ENCODE peak calls at places on chromosomes 7 and 10, in six cellular contexts. I, E, N, X, S and H are unnamed samples.

GRCh38 chr10:125631806-125632205 is 51.2 kb downstream of the TEX36 start:
- DNase-seq in S (no peak), N (no peak), E (no peak), X (no peak), I (no peak), H (no peak)

GRCh38 chr7:68009716-68010115 is 1013.1 kb downstream of the TYW1 start:
- DNase-seq in X (no peak), I (no peak), N (no peak), S (no peak), E (no peak), H (no peak)

GRCh38 chr10:111175786-111176185 is 99.0 kb downstream of the ADRA2A start:
- DNase-seq in I (no peak), N (no peak), X (no peak), S (no peak), E (no peak), H (no peak)

GRCh38 chr10:132120734-132121510 is 55.2 kb downstream of the JAKMIP3 start:
- DNase-seq in S (peak), I (no peak), N (no peak), E (no peak), X (no peak), H (no peak)

GRCh38 chr10:35335718-35336083 is 608 bp upstream of the CCNY start:
- DNase-seq in X (no peak), E (no peak), N (no peak), S (peak), I (no peak), H (no peak)

GRCh38 chr10:132591166-132591971 is 53.8 kb downstream of the INPP5A start:
- DNase-seq in X (no peak), I (no peak), N (peak), S (no peak), E (no peak), H (no peak)

GRCh38 chr7:55128693-55129394 is 110.0 kb downstream of the EGFR start:
- DNase-seq in N (no peak), E (no peak), X (no peak), S (no peak), I (no peak), H (no peak)

GRCh38 chr10:61935085-61935484 is 33.6 kb downstream of the ARID5B start:
- DNase-seq in I (no peak), S (no peak), E (no peak), X (no peak), N (no peak), H (no peak)

GRCh38 chr7:14021069-14021468 is 31.6 kb upstream of the ETV1 start:
- DNase-seq in S (no peak), E (peak), I (no peak), X (no peak), N (no peak), H (no peak)

GRCh38 chr10:124691448-124692435 is 52.4 kb downstream of the FAM53B start:
- DNase-seq in S (peak), I (no peak), E (no peak), N (no peak), X (no peak), H (no peak)

GRCh38 chr7:27651702-27652101 is 11.0 kb downstream of the HIBADH start:
- DNase-seq in I (no peak), S (no peak), X (no peak), N (no peak), E (no peak), H (no peak)

GRCh38 chr10:108544500-108545120 is 1378.7 kb downstream of the XPNPEP1 start:
- DNase-seq in S (peak), X (peak), N (peak), E (no peak), I (no peak), H (no peak)

GRCh38 chr7:98700533-98700932 is 83.4 kb downstream of the NPTX2 start:
- DNase-seq in S (no peak), N (no peak), E (no peak), I (no peak), X (no peak), H (no peak)

GRCh38 chr7:45701701-45702460 is 127.7 kb downstream of the ADCY1 start:
- DNase-seq in N (peak), I (no peak), S (peak), X (peak), E (no peak), H (no peak)

GRCh38 chr7:42143605-42144252 is 93.3 kb downstream of the GLI3 start:
- DNase-seq in I (no peak), E (no peak), S (no peak), X (no peak), N (no peak), H (no peak)

GRCh38 chr10:86579883-86580548 is 58.4 kb upstream of the WAPL start:
- DNase-seq in I (no peak), S (no peak), X (no peak), E (no peak), N (no peak), H (no peak)

GRCh38 chr10:118776960-118777359 is 22.2 kb upstream of the CACUL1 start:
- DNase-seq in I (no peak), N (no peak), S (no peak), E (no peak), X (no peak), H (no peak)

GRCh38 chr10:123577921-123578461 is 88.2 kb upstream of the GPR26 start:
- DNase-seq in N (no peak), I (no peak), E (no peak), X (no peak), S (no peak), H (no peak)

GRCh38 chr10:100618856-100619255 is 83.1 kb downstream of the HIF1AN start:
- DNase-seq in N (no peak), I (no peak), S (peak), E (no peak), X (no peak), H (no peak)

GRCh38 chr7:149771696-149772235 is 1.6 kb downstream of the ZNF467 start:
- DNase-seq in S (peak), E (peak), N (peak), I (peak), X (peak), H (peak)

GRCh38 chr10:68230268-68230667 is 1.6 kb downstream of the ATOH7 start:
- DNase-seq in X (no peak), N (no peak), I (no peak), E (no peak), S (no peak), H (no peak)

GRCh38 chr10:99540673-99541531 is 8.2 kb downstream of the NKX2-3 start:
- DNase-seq in X (peak), S (no peak), N (peak), I (no peak), E (no peak), H (no peak)

GRCh38 chr7:67045496-67045995 is 48.9 kb downstream of the TYW1 start:
- DNase-seq in I (no peak), S (no peak), N (no peak), E (no peak), X (no peak), H (no peak)

GRCh38 chr10:113060221-113061053 is 110.4 kb downstream of the TCF7L2 start:
- DNase-seq in N (no peak), I (no peak), E (no peak), X (peak), S (no peak), H (no peak)

GRCh38 chr7:120033114-120033513 is 239.9 kb upstream of the KCND2 start:
- DNase-seq in X (no peak), I (no peak), E (no peak), S (no peak), N (no peak), H (no peak)

GRCh38 chr7:27605689-27606269 is 56.9 kb downstream of the HIBADH start:
- DNase-seq in I (no peak), N (no peak), X (no peak), E (no peak), S (no peak), H (no peak)

GRCh38 chr10:33248638-33249037 is 85.8 kb downstream of the NRP1 start:
- DNase-seq in N (no peak), X (no peak), I (no peak), E (no peak), S (no peak), H (no peak)

GRCh38 chr7:133675510-133676218 is 422.8 kb downstream of the EXOC4 start:
- DNase-seq in N (no peak), X (no peak), E (no peak), S (no peak), I (no peak), H (no peak)

DNA sequence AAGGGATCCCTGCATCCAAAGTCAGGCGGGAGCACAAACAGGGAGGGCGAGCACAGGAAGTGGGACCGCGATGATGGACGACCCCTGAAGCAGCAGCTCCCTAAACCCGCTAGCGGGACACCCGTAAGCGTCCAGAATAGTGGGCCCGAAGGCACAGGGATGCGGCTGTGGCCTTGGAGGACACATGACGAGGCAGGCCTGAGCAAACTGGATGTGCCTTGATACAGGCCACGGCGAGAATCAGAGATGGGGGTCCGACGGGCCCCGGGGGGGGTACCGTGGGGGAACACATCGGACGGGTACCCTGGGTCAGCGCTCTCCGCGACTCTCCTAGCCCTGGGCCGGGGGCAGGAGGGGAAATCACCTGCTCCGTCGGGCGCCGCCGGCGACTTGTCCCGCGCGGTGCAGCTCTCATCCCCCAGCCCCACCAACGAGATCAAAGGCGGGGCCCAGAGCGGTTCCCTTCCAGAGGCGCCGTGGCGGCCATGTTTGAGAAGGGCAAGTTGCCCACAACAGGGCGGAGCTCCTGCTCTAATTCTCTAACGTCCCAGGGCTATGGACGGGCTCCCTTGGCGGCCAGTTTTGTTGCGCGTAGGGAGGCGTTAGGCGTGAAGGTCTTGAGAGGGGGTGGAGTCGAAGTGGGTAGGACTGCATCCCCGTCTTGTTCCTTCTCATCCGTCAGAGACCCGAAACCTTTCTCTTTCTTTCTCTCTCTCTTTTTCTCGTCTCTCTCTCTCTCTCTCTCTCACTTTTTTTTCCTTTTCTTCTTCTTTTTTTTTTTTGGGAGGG is at the start of gene CUEDC2:
- DNase-seq in I (peak), X (peak), N (peak), E (peak), S (peak), H (peak)
- TF ChIP-seq POLR2A in I (peak), X (no peak), N (no peak), E (peak), S (no peak), H (peak)

GRCh38 chr7:92178928-92179373 is at the start of gene LRRD1:
- DNase-seq in X (peak), N (peak), S (peak), I (peak), E (peak), H (peak)
- TF ChIP-seq POLR2AphosphoS5 in X (no peak), N (peak), S (peak), I (no peak), E (no peak), H (no peak)

GRCh38 chr10:120433176-120433575 is 23.9 kb upstream of the PLPP4 start:
- DNase-seq in S (no peak), N (no peak), E (no peak), I (no peak), X (no peak), H (no peak)

GRCh38 chr10:120432209-120432608 is 24.8 kb upstream of the PLPP4 start:
- DNase-seq in I (no peak), X (no peak), E (no peak), S (no peak), N (no peak), H (no peak)

GRCh38 chr10:120436431-120437142 is 20.4 kb upstream of the PLPP4 start:
- DNase-seq in N (no peak), S (no peak), E (peak), I (no peak), X (no peak), H (no peak)

GRCh38 chr10:120437541-120437940 is 19.5 kb upstream of the PLPP4 start:
- DNase-seq in E (no peak), X (no peak), S (no peak), I (no peak), N (no peak), H (no peak)
- TF ChIP-seq POLR2A in E (no peak), X (no peak), S (no peak), I (no peak), N (no peak), H (no peak)

GRCh38 chr7:128781126-128781525 is 5.5 kb upstream of the OPN1SW start:
- DNase-seq in E (no peak), N (no peak), I (no peak), X (no peak), S (no peak), H (no peak)

GRCh38 chr7:128783143-128783799 is 7.7 kb upstream of the OPN1SW start:
- DNase-seq in X (no peak), N (peak), I (no peak), S (no peak), E (peak), H (no peak)

GRCh38 chr7:128778946-128779345 is 3.4 kb upstream of the OPN1SW start:
- DNase-seq in E (no peak), X (no peak), N (no peak), I (no peak), S (no peak), H (no peak)

GRCh38 chr7:128785738-128786137 is 6.0 kb upstream of the CCDC136 start:
- DNase-seq in N (no peak), X (no peak), S (no peak), E (no peak), I (no peak), H (no peak)

DNA sequence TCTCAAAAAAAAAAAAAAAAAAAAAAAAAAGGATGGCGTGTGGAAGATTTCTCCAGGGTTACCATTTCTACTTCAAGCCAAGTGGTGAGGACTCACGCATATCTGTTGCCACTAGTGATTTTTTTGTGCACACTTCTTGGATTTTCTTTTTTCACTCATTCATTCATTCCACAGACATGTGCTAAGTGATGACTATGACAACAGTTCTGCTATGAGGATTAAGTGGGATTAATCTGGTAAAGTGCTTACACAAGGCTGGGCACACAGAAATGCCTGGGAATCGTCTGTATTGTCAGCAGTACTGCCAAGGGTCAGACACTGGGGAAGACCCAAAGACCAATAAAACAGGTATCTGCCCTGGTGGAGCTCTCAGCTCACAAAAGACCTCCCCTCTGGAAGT is 6.3 kb upstream of the OPN1SW start:
- DNase-seq in X (no peak), S (no peak), I (no peak), E (no peak), N (no peak), H (no peak)
- TF ChIP-seq POLR2AphosphoS5 in X (no peak), S (no peak), I (no peak), E (no peak), N (no peak), H (no peak)

GRCh38 chr7:131500357-131500756 is 56.1 kb downstream of the PODXL start:
- DNase-seq in N (no peak), I (no peak), X (no peak), S (no peak), E (no peak), H (no peak)

GRCh38 chr7:131502810-131503545 is 53.5 kb downstream of the PODXL start:
- DNase-seq in N (no peak), X (no peak), S (no peak), E (no peak), I (no peak), H (no peak)

GRCh38 chr7:131499801-131500200 is 56.6 kb downstream of the PODXL start:
- DNase-seq in S (no peak), N (no peak), X (no peak), I (no peak), E (no peak), H (no peak)

GRCh38 chr7:131501930-131502685 is 54.3 kb downstream of the PODXL start:
- DNase-seq in I (no peak), E (no peak), X (no peak), N (no peak), S (no peak), H (no peak)

GRCh38 chr7:131501422-131501821 is 55.0 kb downstream of the PODXL start:
- DNase-seq in N (no peak), E (no peak), I (no peak), S (no peak), X (no peak), H (no peak)
- TF ChIP-seq POLR2A in N (no peak), E (no peak), I (no peak), S (no peak), X (no peak), H (no peak)

DNA sequence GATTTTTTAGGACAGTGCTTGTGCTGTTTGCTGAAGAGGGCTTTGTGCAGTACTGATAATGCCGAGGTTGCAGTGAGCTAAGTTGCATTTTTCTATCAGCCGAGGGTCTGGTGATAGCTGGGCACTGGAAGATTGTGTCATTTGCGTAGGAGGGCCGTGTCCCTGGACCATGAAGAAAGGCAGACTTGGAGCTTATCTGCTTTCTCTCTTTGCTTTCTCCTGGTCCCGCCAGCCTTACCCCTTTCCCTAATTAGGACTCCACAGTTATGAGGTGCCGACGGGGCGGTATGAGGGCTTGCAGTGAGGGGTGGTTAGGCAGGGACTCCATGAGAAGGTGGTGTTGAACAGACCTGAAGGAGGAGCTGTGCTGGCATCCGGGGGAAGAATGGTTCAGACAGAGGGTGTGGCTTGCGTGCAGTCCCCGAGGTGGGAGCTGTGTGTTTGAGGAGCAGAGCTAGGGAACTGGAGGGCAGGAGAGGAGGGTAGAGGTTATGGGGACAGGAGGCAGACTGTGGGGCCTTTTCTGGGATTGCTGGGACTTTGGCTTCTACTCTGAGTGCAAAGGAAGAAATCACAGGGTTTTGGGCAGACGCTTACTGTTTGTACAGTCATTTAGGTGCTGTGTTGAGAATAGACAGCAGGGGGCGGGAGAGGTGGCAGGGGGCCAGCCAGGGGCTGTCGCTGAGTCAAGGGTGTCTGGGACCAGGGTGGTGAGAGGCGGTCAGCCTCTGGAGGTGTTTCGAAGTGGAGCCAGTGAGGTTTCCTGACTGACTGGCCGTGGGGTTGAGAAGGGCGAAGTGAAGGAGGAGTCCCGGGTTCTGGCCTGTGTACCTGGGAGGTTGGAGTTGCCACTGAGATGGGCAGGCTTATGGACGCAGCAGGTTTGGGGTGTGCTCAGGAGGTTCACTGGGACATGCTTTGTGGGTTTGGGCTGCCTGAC is 43.4 kb downstream of the PRF1 start:
- DNase-seq in X (peak), I (peak), N (peak), S (peak), E (peak), H (peak)
- TF ChIP-seq POLR2AphosphoS5 in X (no peak), I (no peak), N (no peak), S (peak), E (peak), H (no peak)